ENCODE peak calls at places on chromosomes 6 and 20, in four cellular contexts. I is HuH-7.5, F is right atrium auricular region, G is D341Med. J is an unnamed sample.

GRCh38 chr6:14871196-14871595 is 374.7 kb upstream of the JARID2 start:
- DNase-seq in I (no peak), F (no peak), G (no peak), J (no peak)

GRCh38 chr20:17498181-17498580 is 33.0 kb downstream of the BFSP1 start:
- DNase-seq in I (no peak), G (no peak), F (no peak), J (no peak)

GRCh38 chr6:46606318-46606717 is 46.3 kb downstream of the CYP39A1 start:
- DNase-seq in F (no peak), G (no peak), I (no peak), J (no peak)

GRCh38 chr6:55882731-55883595 is 7.6 kb upstream of the BMP5 start:
- DNase-seq in F (no peak), I (no peak), G (no peak), J (no peak)

GRCh38 chr6:106847116-106847515 is 127.4 kb downstream of the CD24 start:
- DNase-seq in F (no peak), G (no peak), I (no peak), J (no peak)

GRCh38 chr6:149443411-149444181 is 41.2 kb downstream of the ZC3H12D start:
- DNase-seq in G (no peak), F (no peak), I (no peak), J (no peak)

GRCh38 chr20:549720-550496 is 6.3 kb upstream of the CSNK2A1 start:
- DNase-seq in I (no peak), F (no peak), G (no peak), J (no peak)

GRCh38 chr20:62374431-62375152 is 7.5 kb upstream of the LAMA5 start:
- DNase-seq in I (no peak), G (no peak), F (no peak), J (no peak)

GRCh38 chr6:53673138-53673801 is 7.7 kb upstream of the KLHL31 start:
- DNase-seq in I (no peak), F (no peak), G (no peak), J (no peak)